ENCODE peak calls at places on chromosome 17, in nine cellular contexts. Q is heart left ventricle, J is IMR-90, M is tibial artery, L is foreskin fibroblast, K is AG04449, G is lower lobe of right lung, A is choroid plexus epithelial cell, O is ovary. S is an unnamed sample.

GRCh38 chr17:76700627-76701470 is 9.9 kb downstream of the MXRA7 start:
- DNase-seq in G (no peak), L (peak), J (peak), K (peak), Q (peak), O (peak), M (peak), A (peak), S (peak)

GRCh38 chr17:32626371-32626770 is 139.6 kb downstream of the CDK5R1 start:
- DNase-seq in O (no peak), Q (no peak), K (no peak), L (no peak), A (no peak), G (no peak), J (no peak), M (no peak), S (no peak)

GRCh38 chr17:49565948-49566491 is 9.7 kb upstream of the NXPH3 start:
- DNase-seq in J (no peak), K (no peak), O (peak), L (peak), M (peak), A (peak), Q (peak), G (peak), S (peak)

GRCh38 chr17:76102944-76103273 is 678 bp downstream of the EXOC7 start:
- DNase-seq in L (no peak), K (no peak), O (no peak), A (no peak), G (no peak), J (no peak), Q (no peak), M (no peak), S (no peak)

GRCh38 chr17:32484628-32485027 is 2.2 kb upstream of the CDK5R1 start:
- DNase-seq in Q (no peak), J (no peak), L (no peak), M (no peak), G (no peak), K (no peak), A (no peak), O (peak), S (no peak)

GRCh38 chr17:38410201-38410600 is 18.1 kb upstream of the ARHGAP23 start:
- DNase-seq in O (no peak), G (no peak), L (no peak), A (no peak), K (no peak), J (no peak), Q (no peak), M (peak), S (no peak)

GRCh38 chr17:74361613-74362391 is at the start of gene BTBD17:
- DNase-seq in J (no peak), K (no peak), O (peak), L (peak), G (peak), M (no peak), Q (peak), A (peak), S (peak)

GRCh38 chr17:30573603-30574175 is 96.5 kb downstream of the GOSR1 start:
- DNase-seq in G (no peak), M (no peak), Q (no peak), O (no peak), K (no peak), L (no peak), A (no peak), J (no peak), S (no peak)

GRCh38 chr17:3796110-3796821 is 4.7 kb downstream of the ITGAE start:
- DNase-seq in J (no peak), K (no peak), M (no peak), A (no peak), Q (no peak), G (no peak), L (no peak), O (no peak), S (no peak)

GRCh38 chr17:2124391-2124790 is 69.5 kb downstream of the HIC1 start:
- DNase-seq in G (no peak), K (no peak), O (no peak), Q (no peak), J (peak), M (no peak), A (peak), L (no peak), S (no peak)

GRCh38 chr17:77208856-77209255 is 68.1 kb downstream of the SEC14L1 start:
- DNase-seq in O (no peak), L (peak), K (no peak), Q (no peak), G (no peak), M (no peak), J (peak), A (no peak), S (no peak)

GRCh38 chr17:22454070-22454999 is 762.0 kb downstream of the KCNJ18 start:
- DNase-seq in J (no peak), G (no peak), O (no peak), A (no peak), K (no peak), L (no peak), M (no peak), Q (no peak), S (no peak)

GRCh38 chr17:67700037-67700436 is 17.7 kb upstream of the NOL11 start:
- DNase-seq in O (no peak), L (no peak), J (no peak), Q (no peak), M (no peak), G (no peak), K (no peak), A (no peak), S (no peak)

GRCh38 chr17:55053855-55054254 is 85.3 kb downstream of the STXBP4 start:
- DNase-seq in M (no peak), G (no peak), L (peak), Q (no peak), A (peak), O (no peak), K (no peak), J (peak), S (peak)

GRCh38 chr17:70736375-70736957 is 567.1 kb downstream of the KCNJ2 start:
- DNase-seq in Q (no peak), G (no peak), M (no peak), J (no peak), L (no peak), A (no peak), O (no peak), K (no peak), S (no peak)

GRCh38 chr17:58066409-58066808 is 16.8 kb upstream of the DYNLL2 start:
- DNase-seq in M (no peak), J (no peak), O (no peak), Q (no peak), G (no peak), L (no peak), A (no peak), K (no peak), S (no peak)

GRCh38 chr17:72254808-72255449 is 134.1 kb downstream of the SOX9 start:
- DNase-seq in G (no peak), O (no peak), L (no peak), A (no peak), M (no peak), Q (no peak), K (no peak), J (peak), S (peak)

GRCh38 chr17:83025636-83026280 is 53.7 kb upstream of the METRNL start:
- DNase-seq in Q (no peak), J (no peak), A (no peak), K (no peak), L (no peak), M (no peak), G (no peak), O (no peak), S (no peak)

GRCh38 chr17:61413654-61414133 is 14.1 kb downstream of the TBX2 start:
- DNase-seq in M (no peak), J (no peak), K (no peak), Q (no peak), A (no peak), L (no peak), G (no peak), O (no peak), S (no peak)

GRCh38 chr17:46135879-46136562 is 57.2 kb downstream of the KANSL1 start:
- DNase-seq in J (no peak), M (no peak), O (no peak), L (no peak), A (no peak), Q (no peak), G (no peak), K (no peak), S (no peak)

GRCh38 chr17:46772013-46772878 is 46.2 kb downstream of the WNT3 start:
- DNase-seq in Q (peak), O (peak), G (peak), A (no peak), K (no peak), L (peak), M (peak), J (no peak), S (peak)

GRCh38 chr17:44754276-44754675 is 4.5 kb upstream of the ADAM11 start:
- DNase-seq in M (no peak), Q (no peak), J (no peak), G (no peak), K (no peak), O (no peak), A (no peak), L (no peak), S (no peak)

GRCh38 chr17:1123397-1124237 is 56.2 kb downstream of the ABR start:
- DNase-seq in K (no peak), A (no peak), G (no peak), Q (peak), M (no peak), J (no peak), L (no peak), O (peak), S (no peak)

GRCh38 chr17:51427259-51428255 is 167.2 kb downstream of the UTP18 start:
- DNase-seq in M (no peak), L (no peak), A (no peak), Q (no peak), K (no peak), G (no peak), O (no peak), J (no peak), S (no peak)

GRCh38 chr17:49021095-49021767 is 24.0 kb downstream of the IGF2BP1 start:
- DNase-seq in L (peak), G (no peak), O (no peak), Q (no peak), K (peak), J (peak), A (peak), M (peak), S (no peak)

GRCh38 chr17:47199627-47200324 is 9.4 kb upstream of the MYL4 start:
- DNase-seq in J (no peak), A (no peak), Q (no peak), G (no peak), L (no peak), O (no peak), M (no peak), K (no peak), S (no peak)

GRCh38 chr17:61416540-61417363 is 17.1 kb downstream of the TBX2 start:
- DNase-seq in J (peak), Q (peak), O (peak), L (peak), G (peak), M (peak), K (no peak), A (peak), S (peak)

GRCh38 chr17:12927541-12928425 is 90.0 kb downstream of the ELAC2 start:
- DNase-seq in M (no peak), J (no peak), L (no peak), G (no peak), K (peak), O (peak), A (peak), Q (peak), S (no peak)

GRCh38 chr17:32481193-32481592 is 5.6 kb upstream of the CDK5R1 start:
- DNase-seq in J (no peak), Q (no peak), M (no peak), G (no peak), K (no peak), A (no peak), L (no peak), O (no peak), S (no peak)

GRCh38 chr17:30380106-30380420 is 1.3 kb downstream of the CPD start:
- DNase-seq in A (peak), L (peak), K (no peak), M (no peak), O (no peak), Q (no peak), G (no peak), J (peak), S (peak)

GRCh38 chr17:70187383-70187782 is 18.1 kb downstream of the KCNJ2 start:
- DNase-seq in A (peak), O (no peak), J (peak), G (no peak), Q (no peak), M (no peak), L (peak), K (no peak), S (peak)

GRCh38 chr17:82371333-82372062 is at the start of gene UTS2R:
- DNase-seq in A (no peak), K (no peak), L (no peak), J (no peak), Q (no peak), G (peak), M (no peak), O (no peak), S (no peak)

GRCh38 chr17:37025847-37026533 is 77.2 kb downstream of the AATF start:
- DNase-seq in L (no peak), G (no peak), O (no peak), K (no peak), Q (no peak), M (no peak), J (no peak), A (no peak), S (no peak)

GRCh38 chr17:27848941-27849340 is 44.2 kb downstream of the LYRM9 start:
- DNase-seq in J (no peak), Q (no peak), L (no peak), K (no peak), O (no peak), M (no peak), A (no peak), G (no peak), S (no peak)

GRCh38 chr17:41928693-41929251 is 1.6 kb upstream of the ODAD4 start:
- DNase-seq in Q (no peak), O (no peak), K (no peak), M (no peak), J (no peak), A (no peak), G (no peak), L (no peak), S (no peak)

GRCh38 chr17:41925991-41926590 is 4.3 kb upstream of the ODAD4 start:
- DNase-seq in K (no peak), G (no peak), M (no peak), Q (no peak), A (no peak), O (no peak), J (no peak), L (no peak), S (no peak)

GRCh38 chr17:41935641-41936040 is 5.2 kb downstream of the ODAD4 start:
- DNase-seq in O (no peak), J (no peak), G (no peak), Q (no peak), K (no peak), M (no peak), A (no peak), L (no peak), S (peak)

GRCh38 chr17:41932821-41933389 is 2.5 kb downstream of the ODAD4 start:
- DNase-seq in O (no peak), A (no peak), L (no peak), K (no peak), J (no peak), Q (no peak), G (no peak), M (no peak), S (no peak)

GRCh38 chr17:41930009-41930832 is at the start of gene ODAD4:
- DNase-seq in A (peak), O (peak), K (peak), M (peak), Q (peak), G (peak), J (peak), L (peak), S (peak)
- TF ChIP-seq CTCF in A (peak), O (peak), K (peak), M (peak), Q (peak), G (peak), J (peak), L (peak), S (peak)

GRCh38 chr17:80945736-80946135 is 45.9 kb upstream of the CHMP6 start:
- DNase-seq in G (peak), L (no peak), O (no peak), J (no peak), Q (peak), M (peak), A (no peak), K (no peak), S (no peak)
- H3K4me3 ChIP-seq in G (no peak), L (no peak), O (no peak), J (no peak), Q (no peak), M (no peak), A (no peak), K (no peak), S (no peak)

GRCh38 chr17:19867654-19868395 is at the start of gene ULK2:
- DNase-seq in M (peak), G (peak), J (peak), O (peak), K (no peak), Q (peak), A (peak), L (peak), S (peak)

GRCh38 chr17:19867094-19867653 is 562 bp downstream of the ULK2 start:
- DNase-seq in Q (peak), M (peak), K (no peak), L (peak), J (peak), A (peak), O (peak), G (peak), S (peak)
- TF ChIP-seq CTCF in Q (no peak), M (no peak), K (peak), L (peak), J (peak), A (peak), O (no peak), G (peak), S (peak)

GRCh38 chr17:7295230-7296180 is 1.1 kb upstream of the YBX2 start:
- DNase-seq in O (no peak), G (no peak), K (no peak), A (no peak), J (no peak), L (no peak), Q (no peak), M (no peak), S (no peak)
- H3K4me3 ChIP-seq in O (no peak), G (peak), K (no peak), A (no peak), J (no peak), L (no peak), Q (no peak), M (peak), S (peak)

GRCh38 chr17:80362428-80363119 is 52.4 kb upstream of the ENDOV start:
- DNase-seq in K (no peak), J (peak), L (peak), O (peak), G (no peak), M (peak), Q (peak), A (peak), S (no peak)

GRCh38 chr17:80363518-80364090 is 51.4 kb upstream of the ENDOV start:
- DNase-seq in A (no peak), J (no peak), M (no peak), O (no peak), L (no peak), Q (no peak), G (peak), K (no peak), S (no peak)

GRCh38 chr17:80365001-80365965 is 49.7 kb upstream of the ENDOV start:
- DNase-seq in G (peak), L (no peak), K (no peak), M (no peak), A (no peak), Q (no peak), J (no peak), O (no peak), S (no peak)

GRCh38 chr17:80363120-80363515 is 51.8 kb upstream of the ENDOV start:
- DNase-seq in A (peak), L (no peak), O (no peak), G (no peak), K (no peak), J (no peak), M (peak), Q (no peak), S (no peak)

DNA sequence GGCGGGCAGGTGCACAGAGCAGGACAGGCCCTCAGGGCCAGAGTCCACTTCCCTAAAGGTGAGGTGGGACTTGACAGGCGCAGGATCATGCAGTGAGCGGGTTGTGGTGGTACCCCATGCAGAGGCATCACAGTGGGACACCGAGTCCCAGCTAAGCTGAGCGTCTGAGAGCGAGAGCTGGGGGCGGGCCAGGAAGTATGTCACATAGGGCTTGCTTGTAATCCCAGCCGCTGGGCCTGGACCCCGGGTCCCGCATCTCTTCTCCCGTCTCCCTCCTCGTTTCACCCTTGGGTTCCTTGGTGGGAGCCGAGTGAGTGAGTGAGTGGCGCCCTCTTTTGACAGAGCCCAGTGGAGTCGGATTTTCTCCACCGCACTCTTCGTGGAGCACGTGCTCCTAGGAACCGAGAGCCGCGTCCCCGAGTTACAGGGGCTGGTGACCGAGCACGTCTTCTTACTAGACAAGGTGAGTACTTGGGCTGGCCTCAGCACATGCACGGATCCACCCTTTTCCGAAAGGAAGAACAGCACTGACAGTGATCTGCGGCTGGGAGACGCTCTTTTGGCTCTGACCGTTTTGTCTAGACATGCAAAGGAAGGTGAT is 50.8 kb upstream of the ENDOV start:
- DNase-seq in M (no peak), K (no peak), J (no peak), L (no peak), O (no peak), G (peak), A (peak), Q (no peak), S (peak)
- TF ChIP-seq CTCF in M (no peak), K (peak), J (peak), L (peak), O (no peak), G (no peak), A (peak), Q (no peak), S (peak)